ENCODE peak calls at places on chromosomes 1 and 21, in seven cellular contexts. M, A, F, R, V, W and K are unnamed samples.

GRCh38 chr1:166174108-166174507 is 7.3 kb upstream of the FAM78B start:
- DNase-seq in M (peak; percentile 50), A (no peak), F (no peak), R (no peak), V (peak; percentile 77), W (no peak), K (no peak)

GRCh38 chr21:31908106-31909031 is 35.5 kb downstream of the HUNK start:
- DNase-seq in M (peak; percentile 57), A (peak; percentile 84), F (no peak), R (peak; percentile 74), V (no peak), W (no peak), K (peak; percentile 16)

GRCh38 chr1:165844114-165844798 is 16.8 kb downstream of the UCK2 start:
- DNase-seq in M (no peak), A (no peak), F (no peak), R (no peak), V (no peak), W (no peak), K (no peak)

GRCh38 chr1:214187152-214187900 is 93.6 kb upstream of the SMYD2 start:
- DNase-seq in M (peak; percentile 8), A (no peak), F (no peak), R (no peak), V (no peak), W (no peak), K (no peak)

GRCh38 chr1:94783342-94784264 is 36.6 kb upstream of the SLC44A3 start:
- DNase-seq in M (peak; percentile 99), A (peak; percentile 94), F (peak; percentile 92), R (peak; percentile 89), V (peak; percentile 70), W (peak; percentile 15), K (peak; percentile 42)

GRCh38 chr1:67137307-67137753 is 2.6 kb upstream of the C1orf141 start:
- DNase-seq in M (no peak), A (no peak), F (no peak), R (no peak), V (no peak), W (no peak), K (peak; percentile 80)

GRCh38 chr1:116218922-116219321 is 107.7 kb downstream of the MAB21L3 start:
- DNase-seq in M (no peak), A (no peak), F (no peak), R (peak; percentile 76), V (peak; percentile 48), W (no peak), K (no peak)

GRCh38 chr1:8381618-8382017 is 63.7 kb downstream of the SLC45A1 start:
- DNase-seq in M (no peak), A (no peak), F (no peak), R (no peak), V (no peak), W (no peak), K (no peak)

GRCh38 chr1:24702511-24703293 is 42.5 kb upstream of the CLIC4 start:
- DNase-seq in M (peak; percentile 96), A (peak; percentile 89), F (no peak), R (no peak), V (no peak), W (no peak), K (no peak)

GRCh38 chr1:232620356-232620841 is 9.5 kb downstream of the SIPA1L2 start:
- DNase-seq in M (peak; percentile 81), A (peak; percentile 71), F (peak; percentile 41), R (peak; percentile 78), V (peak; percentile 46), W (no peak), K (peak; percentile 90)

GRCh38 chr1:81702079-81702715 is 98.5 kb upstream of the ADGRL2 start:
- DNase-seq in M (no peak), A (no peak), F (no peak), R (no peak), V (no peak), W (no peak), K (no peak)
- H3K27ac ChIP-seq in M (no peak overlapping the region), A (no peak overlapping the region), F (no peak overlapping the region), R (no peak overlapping the region), V (no peak overlapping the region), W (no peak overlapping the region), K (no peak overlapping the region)

GRCh38 chr1:192627901-192628300 is 8.0 kb upstream of the RGS13 start:
- DNase-seq in M (no peak), A (no peak), F (no peak), R (no peak), V (no peak), W (no peak), K (no peak)
- H3K27ac ChIP-seq in M (no peak overlapping the region), A (no peak overlapping the region), F (no peak overlapping the region), R (no peak overlapping the region), V (no peak overlapping the region), W (no peak overlapping the region), K (no peak overlapping the region)

DNA sequence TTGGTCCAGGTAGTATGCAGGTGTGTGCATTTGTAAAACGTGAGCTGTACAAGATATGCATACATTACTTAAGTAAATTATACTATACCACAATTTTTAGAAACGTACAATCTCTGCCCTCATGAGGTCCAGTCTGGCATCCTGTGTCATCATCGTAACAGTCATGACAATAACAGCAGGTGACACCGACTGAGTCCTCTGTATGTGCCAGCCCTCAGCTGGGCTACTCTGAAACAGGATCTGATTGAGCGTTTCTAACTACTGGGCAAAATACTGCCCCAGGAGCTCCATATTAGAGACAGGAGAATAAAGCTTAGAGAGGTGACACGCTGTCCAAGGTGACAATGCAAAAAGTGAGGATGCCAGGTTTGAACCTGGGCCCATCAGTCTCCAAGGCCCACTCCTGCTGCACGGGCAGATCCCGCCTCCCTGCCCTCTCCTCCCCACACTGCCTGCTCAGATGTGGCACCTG is 47.2 kb upstream of the ECE1 start:
- DNase-seq in M (no peak), A (no peak), F (no peak), R (no peak), V (no peak), W (no peak), K (no peak)
- H3K27ac ChIP-seq in M (peak overlapping the region; percentile 89), A (peak overlapping the region; percentile 76), F (peak overlapping the region; percentile 95), R (peak overlapping the region; percentile 88), V (peak overlapping the region; percentile 86), W (no peak overlapping the region), K (peak overlapping the region; percentile 87)

GRCh38 chr1:59294423-59294822 is 2.5 kb upstream of the FGGY start:
- DNase-seq in M (no peak), A (no peak), F (no peak), R (no peak), V (no peak), W (no peak), K (no peak)

GRCh38 chr1:59295603-59296002 is 1.3 kb upstream of the FGGY start:
- DNase-seq in M (no peak), A (no peak), F (no peak), R (no peak), V (no peak), W (no peak), K (peak; percentile 73)

GRCh38 chr1:59298710-59299346 is 1.9 kb downstream of the FGGY start:
- DNase-seq in M (peak; percentile 75), A (peak; percentile 62), F (no peak), R (no peak), V (no peak), W (no peak), K (no peak)

GRCh38 chr1:59298178-59298583 is 1.3 kb downstream of the FGGY start:
- DNase-seq in M (no peak), A (no peak), F (peak; percentile 35), R (peak; percentile 33), V (peak; percentile 34), W (no peak), K (no peak)

GRCh38 chr1:59296358-59297256 is at the start of gene FGGY:
- DNase-seq in M (peak; percentile 99), A (peak; percentile 98), F (peak; percentile 99), R (peak; percentile 98), V (peak; percentile 98), W (peak; percentile 84), K (peak; percentile 97)
- H3K27ac ChIP-seq in M (peak within 1 kb of the TSS; percentile 88), A (peak within 1 kb of the TSS; percentile 99), F (peak within 1 kb of the TSS; percentile 95), R (peak within 1 kb of the TSS; percentile 94), V (peak within 1 kb of the TSS; percentile 99), W (peak within 1 kb of the TSS; percentile 98), K (peak within 1 kb of the TSS; percentile 96)

GRCh38 chr1:42975038-42975437 is 16.4 kb upstream of the SLC2A1 start:
- DNase-seq in M (no peak), A (no peak), F (no peak), R (no peak), V (no peak), W (no peak), K (no peak)
- H3K27ac ChIP-seq in M (no peak overlapping the region), A (no peak overlapping the region), F (no peak overlapping the region), R (no peak overlapping the region), V (no peak overlapping the region), W (no peak overlapping the region), K (no peak overlapping the region)

GRCh38 chr1:40332695-40333094 is 15.6 kb upstream of the COL9A2 start:
- DNase-seq in M (no peak), A (no peak), F (no peak), R (no peak), V (no peak), W (no peak), K (no peak)
- H3K27ac ChIP-seq in M (no peak overlapping the region), A (no peak overlapping the region), F (no peak overlapping the region), R (no peak overlapping the region), V (no peak overlapping the region), W (no peak overlapping the region), K (no peak overlapping the region)

DNA sequence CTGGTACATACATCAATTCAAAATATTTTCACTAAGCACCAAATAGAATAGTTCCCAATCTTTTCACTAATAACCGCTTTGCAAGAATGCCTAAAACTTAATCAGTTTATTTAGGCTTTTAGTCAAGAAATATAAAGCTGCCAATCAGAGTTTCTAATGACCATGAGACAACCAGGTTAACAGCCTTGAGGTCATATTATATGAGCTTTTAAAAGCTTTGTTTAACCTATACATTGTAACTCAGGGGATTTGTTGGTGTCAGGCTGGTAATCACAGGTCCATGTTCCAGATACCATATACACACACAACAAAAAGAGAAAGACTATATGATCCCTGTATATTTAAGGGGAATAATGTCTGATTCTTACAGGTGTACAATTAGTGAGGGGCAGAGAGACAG is 246.2 kb upstream of the ADGRL2 start:
- DNase-seq in M (no peak), A (no peak), F (no peak), R (no peak), V (no peak), W (no peak), K (no peak)
- H3K27ac ChIP-seq in M (no peak overlapping the region), A (no peak overlapping the region), F (no peak overlapping the region), R (no peak overlapping the region), V (no peak overlapping the region), W (no peak overlapping the region), K (no peak overlapping the region)

DNA sequence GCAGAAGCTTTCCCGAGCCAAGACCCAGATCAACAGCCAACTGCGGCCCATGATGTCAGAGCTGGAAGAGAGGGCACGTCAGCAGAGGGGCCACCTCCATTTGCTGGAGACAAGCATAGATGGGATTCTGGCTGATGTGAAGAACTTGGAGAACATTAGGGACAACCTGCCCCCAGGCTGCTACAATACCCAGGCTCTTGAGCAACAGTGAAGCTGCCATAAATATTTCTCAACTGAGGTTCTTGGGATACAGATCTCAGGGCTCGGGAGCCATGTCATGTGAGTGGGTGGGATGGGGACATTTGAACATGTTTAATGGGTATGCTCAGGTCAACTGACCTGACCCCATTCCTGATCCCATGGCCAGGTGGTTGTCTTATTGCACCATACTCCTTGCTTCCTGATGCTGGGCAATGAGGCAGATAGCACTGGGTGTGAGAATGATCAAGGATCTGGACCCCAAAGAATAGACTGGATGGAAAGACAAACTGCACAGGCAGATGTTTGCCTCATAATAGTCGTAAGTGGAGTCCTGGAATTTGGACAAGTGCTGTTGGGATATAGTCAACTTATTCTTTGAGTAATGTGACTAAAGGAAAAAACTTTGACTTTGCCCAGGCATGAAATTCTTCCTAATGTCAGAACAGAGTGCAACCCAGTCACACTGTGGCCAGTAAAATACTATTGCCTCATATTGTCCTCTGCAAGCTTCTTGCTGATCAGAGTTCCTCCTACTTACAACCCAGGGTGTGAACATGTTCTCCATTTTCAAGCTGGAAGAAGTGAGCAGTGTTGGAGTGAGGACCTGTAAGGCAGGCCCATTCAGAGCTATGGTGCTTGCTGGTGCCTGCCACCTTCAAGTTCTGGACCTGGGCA is 57.4 kb downstream of the LAMC2 start:
- DNase-seq in M (no peak), A (no peak), F (peak; percentile 76), R (peak; percentile 52), V (peak; percentile 74), W (no peak), K (no peak)
- H3K27ac ChIP-seq in M (no peak overlapping the region), A (no peak overlapping the region), F (peak overlapping the region; percentile 66), R (no peak overlapping the region), V (peak overlapping the region; percentile 86), W (no peak overlapping the region), K (no peak overlapping the region)